ENCODE peak calls at places on chromosomes 1 and 21, in seven cellular contexts. M, W, K, X, I, D and F are unnamed samples.

GRCh38 chr1:111599781-111600180 is 19.8 kb upstream of the RAP1A start:
- DNase-seq in M (no peak), W (no peak), K (no peak), X (no peak), I (no peak), D (no peak), F (peak)

GRCh38 chr1:29760165-29760564 is 523.8 kb downstream of the PTPRU start:
- DNase-seq in M (no peak), W (no peak), K (no peak), X (no peak), I (no peak), D (no peak), F (no peak)

GRCh38 chr1:205273551-205273982 is 45.8 kb downstream of the TMCC2 start:
- DNase-seq in M (peak), W (peak), K (peak), X (peak), I (peak), D (peak), F (peak)

GRCh38 chr1:172269644-172270043 is 150.8 kb upstream of the C1orf105 start:
- DNase-seq in M (no peak), W (no peak), K (no peak), X (no peak), I (no peak), D (no peak), F (no peak)

GRCh38 chr1:30684881-30685795 is 38.2 kb downstream of the MATN1 start:
- DNase-seq in M (no peak), W (peak), K (peak), X (peak), I (no peak), D (no peak), F (peak)

GRCh38 chr1:110559157-110559556 is 40.2 kb upstream of the KCNA10 start:
- DNase-seq in M (no peak), W (no peak), K (peak), X (no peak), I (no peak), D (no peak), F (no peak)

GRCh38 chr1:164703415-164703814 is 144.4 kb downstream of the PBX1 start:
- DNase-seq in M (no peak), W (no peak), K (no peak), X (no peak), I (no peak), D (peak), F (no peak)

GRCh38 chr21:35426484-35426883 is 377.4 kb upstream of the RUNX1 start:
- DNase-seq in M (no peak), W (no peak), K (no peak), X (no peak), I (no peak), D (no peak), F (no peak)

GRCh38 chr1:167110586-167110985 is 16.7 kb downstream of the STYXL2 start:
- DNase-seq in M (no peak), W (no peak), K (no peak), X (no peak), I (no peak), D (no peak), F (peak)

GRCh38 chr1:153776971-153777370 is 1.8 kb downstream of the SLC27A3 start:
- DNase-seq in M (no peak), W (no peak), K (no peak), X (no peak), I (no peak), D (no peak), F (no peak)

GRCh38 chr1:25695991-25696330 is 79.4 kb downstream of the MAN1C1 start:
- DNase-seq in M (no peak), W (no peak), K (no peak), X (no peak), I (no peak), D (no peak), F (no peak)

GRCh38 chr1:92924501-92924900 is 36.8 kb downstream of the DIPK1A start:
- DNase-seq in M (no peak), W (no peak), K (no peak), X (no peak), I (no peak), D (no peak), F (no peak)

GRCh38 chr21:43869486-43870325 is 4.7 kb downstream of the AGPAT3 start:
- DNase-seq in M (no peak), W (no peak), K (no peak), X (no peak), I (peak), D (no peak), F (no peak)

GRCh38 chr1:34470406-34470805 is 284.4 kb upstream of the GJB5 start:
- DNase-seq in M (no peak), W (no peak), K (no peak), X (no peak), I (no peak), D (no peak), F (no peak)

GRCh38 chr1:54436826-54437225 is 30.6 kb upstream of the SSBP3 start:
- DNase-seq in M (no peak), W (no peak), K (no peak), X (no peak), I (no peak), D (no peak), F (no peak)

GRCh38 chr21:39582749-39583148 is 30.0 kb upstream of the B3GALT5 start:
- DNase-seq in M (no peak), W (no peak), K (no peak), X (no peak), I (no peak), D (no peak), F (no peak)

GRCh38 chr1:219507432-219507831 is 105.5 kb downstream of the ZC3H11B start:
- DNase-seq in M (no peak), W (no peak), K (no peak), X (no peak), I (no peak), D (no peak), F (no peak)

GRCh38 chr1:157429841-157430240 is 122.5 kb downstream of the FCRL5 start:
- DNase-seq in M (no peak), W (no peak), K (no peak), X (no peak), I (no peak), D (no peak), F (no peak)

GRCh38 chr1:87523466-87523865 is 194.8 kb downstream of the LMO4 start:
- DNase-seq in M (no peak), W (no peak), K (no peak), X (no peak), I (no peak), D (no peak), F (no peak)

GRCh38 chr1:64029037-64029436 is 174.4 kb upstream of the UBE2U start:
- DNase-seq in M (no peak), W (no peak), K (no peak), X (no peak), I (no peak), D (no peak), F (no peak)

GRCh38 chr1:20402585-20403422 is 83.2 kb downstream of the CAMK2N1 start:
- DNase-seq in M (no peak), W (no peak), K (peak), X (no peak), I (no peak), D (no peak), F (no peak)

GRCh38 chr1:236795757-236796719 is 946 bp downstream of the MTR start:
- DNase-seq in M (peak), W (peak), K (peak), X (no peak), I (no peak), D (no peak), F (peak)

GRCh38 chr1:59645893-59646292 is 168.9 kb upstream of the HOOK1 start:
- DNase-seq in M (no peak), W (no peak), K (no peak), X (no peak), I (no peak), D (no peak), F (no peak)

GRCh38 chr1:65164633-65165032 is 16.6 kb downstream of the AK4 start:
- DNase-seq in M (no peak), W (no peak), K (no peak), X (no peak), I (no peak), D (no peak), F (no peak)

GRCh38 chr1:6472391-6472790 is 6.4 kb upstream of the TNFRSF25 start:
- DNase-seq in M (no peak), W (peak), K (no peak), X (no peak), I (no peak), D (no peak), F (no peak)

GRCh38 chr21:45264146-45264918 is 23.4 kb downstream of the POFUT2 start:
- DNase-seq in M (no peak), W (peak), K (no peak), X (no peak), I (peak), D (no peak), F (no peak)

GRCh38 chr1:180230791-180231505 is 884 bp downstream of the LHX4 start:
- DNase-seq in M (peak), W (no peak), K (peak), X (no peak), I (no peak), D (no peak), F (peak)

GRCh38 chr1:193058529-193059281 is 455 bp downstream of the UCHL5 start:
- DNase-seq in M (peak), W (peak), K (peak), X (peak), I (peak), D (peak), F (peak)

GRCh38 chr21:28220670-28221069 is 772.0 kb downstream of the LTN1 start:
- DNase-seq in M (no peak), W (no peak), K (no peak), X (no peak), I (no peak), D (no peak), F (no peak)

GRCh38 chr1:245406426-245406825 is 251.6 kb downstream of the KIF26B start:
- DNase-seq in M (no peak), W (no peak), K (no peak), X (no peak), I (no peak), D (no peak), F (no peak)
- TF ChIP-seq CTCF in M (no peak), W (no peak), K (no peak), X (no peak), I (no peak), D (no peak), F (no peak)

GRCh38 chr1:12453400-12454343 is 164.3 kb downstream of the DHRS3 start:
- DNase-seq in M (no peak), W (no peak), K (no peak), X (no peak), I (no peak), D (no peak), F (peak)

GRCh38 chr1:12457771-12458170 is 160.2 kb downstream of the DHRS3 start:
- DNase-seq in M (no peak), W (no peak), K (no peak), X (no peak), I (no peak), D (no peak), F (no peak)

GRCh38 chr1:12456979-12457378 is 161.0 kb downstream of the DHRS3 start:
- DNase-seq in M (no peak), W (no peak), K (no peak), X (no peak), I (no peak), D (no peak), F (no peak)

GRCh38 chr1:12452262-12452661 is 165.7 kb downstream of the DHRS3 start:
- DNase-seq in M (no peak), W (no peak), K (no peak), X (no peak), I (no peak), D (no peak), F (no peak)

DNA sequence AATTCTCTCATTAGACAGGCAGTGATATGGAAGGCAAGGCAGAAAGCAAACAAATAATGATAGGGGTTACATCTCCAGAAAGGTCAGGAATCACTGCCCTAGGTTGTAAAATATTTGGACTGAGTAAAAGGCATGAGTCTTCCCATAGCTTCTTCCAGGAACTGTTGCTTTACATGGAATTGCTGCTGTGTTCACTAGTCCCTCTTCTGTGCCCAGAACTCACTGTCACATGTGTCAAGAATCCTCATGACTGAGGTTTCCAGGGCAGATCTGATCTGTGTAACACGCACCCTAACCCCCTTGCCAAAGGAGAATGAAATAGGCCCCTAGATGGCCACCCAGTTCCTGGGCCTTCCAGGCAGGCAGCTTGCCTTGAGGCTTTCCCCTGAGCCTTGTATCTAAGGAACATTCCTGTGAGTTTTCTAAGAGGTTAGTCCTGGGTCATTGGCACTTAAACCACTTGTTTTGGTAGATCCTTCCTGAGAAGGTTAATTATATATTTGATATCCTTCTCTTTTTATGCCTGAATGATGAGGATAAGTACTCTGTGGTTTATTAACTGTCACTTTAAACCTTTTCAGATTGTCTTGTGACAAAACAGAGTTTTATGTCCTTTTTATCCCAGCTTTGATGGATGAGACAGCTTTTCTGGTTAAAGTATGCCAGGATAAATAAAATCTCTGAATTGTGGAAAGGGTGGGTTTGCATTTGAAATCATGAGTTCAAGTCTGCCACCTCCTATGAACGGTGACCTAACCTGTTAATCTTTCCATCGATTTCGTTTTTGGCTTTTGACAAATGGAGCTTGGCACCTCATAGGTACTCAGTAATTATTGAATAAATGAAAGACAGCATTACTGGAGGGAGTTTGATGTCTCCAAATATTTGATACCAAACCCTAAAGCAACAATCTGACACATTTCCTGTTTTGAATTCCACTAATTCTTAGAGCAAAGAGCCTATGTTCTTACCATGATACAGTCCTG is 163.3 kb downstream of the DHRS3 start:
- DNase-seq in M (no peak), W (no peak), K (no peak), X (no peak), I (no peak), D (no peak), F (no peak)
- TF ChIP-seq CTCF in M (no peak), W (no peak), K (no peak), X (no peak), I (no peak), D (no peak), F (no peak)

GRCh38 chr1:198054510-198054909 is 102.3 kb upstream of the NEK7 start:
- DNase-seq in M (no peak), W (no peak), K (no peak), X (no peak), I (no peak), D (no peak), F (no peak)

DNA sequence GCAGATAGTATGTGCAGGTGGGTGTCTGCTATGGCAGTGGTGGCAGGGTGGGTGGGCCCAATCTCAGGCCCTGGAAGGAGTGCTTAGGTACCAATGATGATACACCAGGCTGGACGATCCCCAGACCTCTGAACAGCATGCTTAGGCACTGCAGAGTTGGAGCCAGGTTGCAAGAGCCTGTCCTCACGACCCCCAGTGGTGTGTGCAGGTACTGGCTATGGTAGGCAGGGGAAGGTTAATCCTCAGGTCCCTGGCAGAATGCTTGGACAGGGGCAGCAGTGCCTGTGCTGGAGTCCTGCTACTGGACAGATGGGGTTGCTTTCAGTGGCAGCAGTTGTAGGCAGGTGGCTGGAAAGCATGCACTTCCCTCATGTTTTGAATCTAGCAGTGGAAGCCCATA is 100.5 kb upstream of the NEK7 start:
- DNase-seq in M (no peak), W (peak), K (no peak), X (no peak), I (no peak), D (no peak), F (peak)
- TF ChIP-seq CTCF in M (peak), W (peak), K (no peak), X (no peak), I (no peak), D (no peak), F (peak)

GRCh38 chr1:223133824-223134435 is 9.1 kb downstream of the TLR5 start:
- DNase-seq in M (peak), W (peak), K (peak), X (peak), I (peak), D (peak), F (peak)

GRCh38 chr1:223133301-223133823 is 9.7 kb downstream of the TLR5 start:
- DNase-seq in M (no peak), W (no peak), K (no peak), X (no peak), I (no peak), D (no peak), F (no peak)

GRCh38 chr1:223137402-223138100 is 5.5 kb downstream of the TLR5 start:
- DNase-seq in M (no peak), W (no peak), K (no peak), X (no peak), I (no peak), D (no peak), F (no peak)

GRCh38 chr1:223135176-223135575 is 7.9 kb downstream of the TLR5 start:
- DNase-seq in M (no peak), W (no peak), K (no peak), X (no peak), I (no peak), D (peak), F (no peak)

DNA sequence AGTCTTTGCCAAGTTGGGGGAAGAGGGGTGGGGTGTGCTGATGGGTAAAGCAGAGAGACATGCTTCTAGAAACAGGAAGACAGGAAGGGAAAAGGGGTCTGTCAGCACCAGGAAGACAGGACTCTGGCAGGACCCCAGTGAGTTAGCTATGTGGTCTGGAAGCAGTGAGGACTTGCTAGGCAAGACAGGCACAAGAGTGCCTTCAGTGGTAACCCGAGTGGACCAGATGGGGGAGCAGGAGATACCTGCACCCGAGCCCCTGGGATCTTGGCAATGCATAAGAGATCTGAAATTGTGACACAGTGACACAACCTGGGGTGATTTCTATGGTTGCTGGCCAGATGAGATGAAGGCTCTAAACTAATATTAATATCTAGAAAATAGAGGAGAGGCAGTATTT is 7.0 kb downstream of the TLR5 start:
- DNase-seq in M (no peak), W (no peak), K (no peak), X (no peak), I (no peak), D (no peak), F (peak)
- TF ChIP-seq CTCF in M (no peak), W (no peak), K (no peak), X (no peak), I (no peak), D (no peak), F (no peak)

DNA sequence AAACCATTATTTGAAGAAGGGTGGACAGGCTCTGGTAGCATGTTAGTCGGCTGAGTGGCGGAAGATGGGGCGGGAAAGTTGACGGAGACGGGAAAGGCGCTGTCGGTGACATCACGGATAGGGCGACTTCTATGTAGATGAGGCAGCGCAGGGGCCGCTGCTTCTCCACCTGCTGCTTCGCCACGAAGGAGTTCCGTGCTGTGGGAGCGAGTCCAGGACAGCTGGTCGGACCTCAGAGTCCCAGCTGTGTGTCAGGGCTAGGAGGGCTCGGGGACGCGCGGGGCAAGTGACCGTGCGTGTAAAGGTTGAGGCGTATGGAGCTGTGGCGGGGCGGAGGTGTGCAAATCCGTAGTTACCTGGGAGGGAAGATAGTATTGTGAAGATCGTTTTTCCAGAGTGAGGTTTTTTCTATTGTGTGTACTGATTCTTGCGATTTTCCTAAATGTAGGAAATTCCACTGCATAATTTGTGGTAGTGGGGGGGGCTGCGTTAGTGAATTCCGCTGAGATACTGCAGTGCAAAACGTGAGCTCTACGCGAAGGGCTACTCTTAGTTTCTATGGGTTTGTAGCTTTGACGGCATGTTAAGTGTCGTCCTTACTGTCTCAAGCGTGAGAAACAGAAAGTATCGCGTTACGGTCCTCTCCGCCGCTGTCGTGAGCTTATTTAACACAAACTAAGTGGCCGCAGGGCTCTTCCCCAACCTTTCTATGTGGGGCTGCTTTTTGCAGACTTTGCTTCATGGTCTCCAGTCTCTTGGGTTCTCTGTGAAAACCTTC is 111.2 kb upstream of the NBPF11 start:
- DNase-seq in M (peak), W (peak), K (peak), X (peak), I (peak), D (peak), F (peak)
- TF ChIP-seq CTCF in M (no peak), W (no peak), K (no peak), X (no peak), I (no peak), D (no peak), F (no peak)

GRCh38 chr1:49294539-49294938 is 517.8 kb upstream of the BEND5 start:
- DNase-seq in M (no peak), W (no peak), K (no peak), X (no peak), I (no peak), D (no peak), F (no peak)

GRCh38 chr1:49297783-49298182 is 521.1 kb upstream of the BEND5 start:
- DNase-seq in M (no peak), W (no peak), K (no peak), X (no peak), I (no peak), D (no peak), F (no peak)

GRCh38 chr1:49293016-49293415 is 516.3 kb upstream of the BEND5 start:
- DNase-seq in M (no peak), W (no peak), K (no peak), X (no peak), I (peak), D (no peak), F (no peak)

DNA sequence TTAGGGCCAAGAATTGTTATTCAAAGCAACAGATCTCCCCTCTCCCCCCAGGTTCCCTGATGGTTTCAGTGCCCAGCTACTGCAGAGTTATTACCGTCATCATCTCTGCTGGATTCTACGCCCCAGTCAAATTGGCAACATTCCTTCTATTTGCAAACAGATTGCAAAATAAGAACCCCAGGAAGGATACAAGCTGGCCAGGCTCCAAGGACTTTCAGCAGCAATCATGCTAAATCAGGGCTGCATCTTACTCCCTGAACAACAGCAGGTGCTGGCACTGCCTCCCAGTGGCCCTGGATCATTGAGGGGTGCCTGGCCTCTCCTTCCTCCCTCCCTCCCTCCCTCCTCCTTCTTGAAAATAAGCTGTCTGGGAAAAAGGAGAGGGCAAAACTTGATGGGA is 521.6 kb upstream of the BEND5 start:
- DNase-seq in M (no peak), W (no peak), K (no peak), X (no peak), I (peak), D (no peak), F (no peak)
- TF ChIP-seq CTCF in M (no peak), W (no peak), K (no peak), X (no peak), I (no peak), D (no peak), F (no peak)

GRCh38 chr1:175221548-175222175 is 29.1 kb upstream of the KIAA0040 start:
- DNase-seq in M (no peak), W (peak), K (peak), X (peak), I (no peak), D (no peak), F (no peak)
- TF ChIP-seq CTCF in M (no peak), W (no peak), K (no peak), X (peak), I (no peak), D (peak), F (no peak)